ENCODE peak calls at places on chromosomes 2 and 18, in four cellular contexts. C is CD4-positive, CD25-positive, alpha-beta regulatory T cell; E is GM23248; W is ovary. H is an unnamed sample.

GRCh38 chr2:241763551-241764271 is 12.9 kb upstream of the GAL3ST2 start:
- DNase-seq in C (no peak), E (no peak), W (peak; percentile 3), H (no peak)

GRCh38 chr18:79614211-79615028 is 65.2 kb upstream of the CTDP1 start:
- DNase-seq in C (no peak), E (no peak), W (no peak), H (no peak)

GRCh38 chr2:216563646-216564045 is 65.0 kb downstream of the RPL37A start:
- DNase-seq in C (no peak), E (no peak), W (no peak), H (no peak)

GRCh38 chr2:56168163-56168562 is 15.6 kb upstream of the CCDC85A start:
- DNase-seq in C (no peak), E (peak; percentile 64), W (no peak), H (no peak)

GRCh38 chr2:240929364-240930095 is 23.4 kb downstream of the CROCC2 start:
- DNase-seq in C (no peak), E (no peak), W (peak; percentile 7), H (no peak)

GRCh38 chr2:163122257-163122656 is 283.7 kb upstream of the KCNH7 start:
- DNase-seq in C (no peak), E (no peak), W (no peak), H (no peak)

GRCh38 chr2:141519906-141520305 is 610.9 kb downstream of the LRP1B start:
- DNase-seq in C (no peak), E (no peak), W (no peak), H (no peak)

GRCh38 chr2:140808816-140809215 is 1322.0 kb downstream of the LRP1B start:
- DNase-seq in C (no peak), E (no peak), W (no peak), H (no peak)

GRCh38 chr2:178280261-178280852 is 86.0 kb downstream of the OSBPL6 start:
- DNase-seq in C (no peak), E (peak; percentile 60), W (no peak), H (peak; percentile 32)

GRCh38 chr2:18949871-18950597 is 360.7 kb upstream of the NT5C1B start:
- DNase-seq in C (no peak), E (peak; percentile 83), W (no peak), H (no peak)

GRCh38 chr2:202141319-202141947 is 68.4 kb downstream of the KIAA2012 start:
- DNase-seq in C (no peak), E (no peak), W (no peak), H (no peak)

GRCh38 chr2:190759749-190760213 is 110.9 kb downstream of the NAB1 start:
- DNase-seq in C (no peak), E (peak; percentile 84), W (no peak), H (no peak)

GRCh38 chr2:161379740-161380139 is 36.4 kb upstream of the TBR1 start:
- DNase-seq in C (no peak), E (no peak), W (no peak), H (no peak)

GRCh38 chr2:226971770-226972169 is 135.9 kb downstream of the RHBDD1 start:
- DNase-seq in C (no peak), E (no peak), W (no peak), H (no peak)

GRCh38 chr2:226973821-226974220 is 138.0 kb downstream of the RHBDD1 start:
- DNase-seq in C (no peak), E (no peak), W (no peak), H (no peak)

GRCh38 chr2:226969412-226969811 is 133.6 kb downstream of the RHBDD1 start:
- DNase-seq in C (no peak), E (peak; percentile 63), W (no peak), H (no peak)

GRCh38 chr2:226971029-226971584 is 135.3 kb downstream of the RHBDD1 start:
- DNase-seq in C (no peak), E (no peak), W (no peak), H (no peak)

DNA sequence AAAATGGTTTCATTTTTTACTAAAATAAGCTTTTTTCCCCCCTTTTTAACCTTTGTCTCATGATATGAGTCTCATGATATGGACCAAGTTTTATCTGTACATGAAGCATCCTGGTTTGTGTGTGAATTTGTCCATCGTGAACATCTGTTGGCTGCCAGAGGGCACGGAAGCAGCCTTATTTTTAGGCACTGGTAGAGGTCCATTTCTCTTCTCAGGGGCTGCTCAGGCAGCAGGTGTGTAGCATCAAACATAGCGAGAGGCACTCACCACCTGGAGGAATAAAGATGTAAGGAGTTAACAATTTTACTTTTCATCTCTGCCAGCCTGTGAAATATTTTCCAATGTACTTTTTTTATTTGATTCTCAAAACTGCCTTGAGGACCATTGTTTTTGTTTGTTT is 134.5 kb downstream of the RHBDD1 start:
- DNase-seq in C (no peak), E (peak; percentile 15), W (no peak), H (no peak)
- H3K27me3 ChIP-seq in C (no peaks in the 10 kb centered on the region), E (no peaks in the 10 kb centered on the region), W (no peaks in the 10 kb centered on the region), H (no peaks in the 10 kb centered on the region)

DNA sequence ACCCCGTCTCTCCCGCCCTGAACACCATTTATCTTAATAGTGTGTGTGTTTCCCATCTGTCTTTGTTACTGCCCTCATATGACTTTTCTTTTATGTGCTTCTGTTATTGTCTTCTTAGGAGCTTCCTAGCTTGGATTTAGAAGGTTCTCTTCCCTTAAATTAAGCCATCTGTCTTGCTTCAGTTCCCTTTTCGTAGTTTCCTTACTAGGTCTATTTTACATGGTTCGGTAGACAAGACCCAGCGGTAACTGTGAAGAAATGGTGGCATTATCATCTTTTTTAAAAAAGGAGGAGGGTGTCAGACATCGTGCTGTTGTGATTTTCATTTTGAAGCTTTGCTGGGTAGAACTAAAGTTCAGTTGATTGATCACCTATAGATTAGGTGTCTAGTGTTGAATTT is 10.3 kb downstream of the NCK2 start:
- DNase-seq in C (no peak), E (no peak), W (no peak), H (no peak)
- H3K27ac ChIP-seq in C (peak overlapping the region; percentile 72), E (no peak overlapping the region), W (no peak overlapping the region), H (peak overlapping the region; percentile 70)

GRCh38 chr2:157785200-157785599 is 90.9 kb downstream of the ACVR1 start:
- DNase-seq in C (no peak), E (peak; percentile 20), W (no peak), H (no peak)
- H3K27me3 ChIP-seq in C (no peaks in the 10 kb centered on the region), E (no peaks in the 10 kb centered on the region), W (no peaks in the 10 kb centered on the region), H (no peaks in the 10 kb centered on the region)

DNA sequence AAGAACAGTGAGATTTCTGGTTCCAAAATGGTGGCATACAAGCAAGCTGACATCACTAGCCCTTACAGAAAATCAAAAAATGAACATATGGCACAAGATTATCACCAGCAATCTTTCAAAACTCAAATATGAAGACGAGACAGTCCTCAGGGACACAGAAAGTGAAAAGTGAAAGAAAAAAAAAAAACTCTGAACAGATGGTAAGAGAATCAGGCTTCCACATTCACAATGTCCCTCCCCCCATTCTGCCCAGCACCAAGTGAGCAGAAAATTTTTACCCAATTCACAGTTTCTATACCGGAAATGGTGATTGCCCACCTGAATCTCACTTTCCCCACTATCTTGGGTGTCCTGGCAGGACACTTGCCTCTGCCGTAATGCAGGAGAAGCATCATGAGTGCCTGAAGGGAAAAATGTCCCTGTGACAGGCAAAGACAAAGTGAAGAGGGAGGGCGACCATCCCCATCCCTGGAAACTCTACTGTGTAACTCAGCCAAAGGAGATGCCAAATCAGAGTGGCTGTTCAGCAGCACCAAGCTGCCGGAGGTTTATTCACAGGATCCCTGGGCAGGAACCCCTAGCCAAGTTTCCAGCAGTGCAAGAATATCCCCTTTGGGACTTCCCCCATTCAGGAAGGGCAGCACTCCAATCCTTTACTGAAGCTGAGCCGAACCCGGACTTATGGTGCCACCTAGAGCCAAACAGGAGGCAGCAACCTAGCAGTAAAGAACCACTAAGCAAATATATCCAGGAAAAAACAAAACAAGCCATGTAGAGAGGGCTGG is 312.2 kb downstream of the LRATD1 start:
- DNase-seq in C (no peak), E (peak; percentile 47), W (no peak), H (no peak)
- H3K27ac ChIP-seq in C (no peak overlapping the region), E (no peak overlapping the region), W (no peak overlapping the region), H (no peak overlapping the region)

GRCh38 chr2:120342451-120342850 is 3.5 kb upstream of the INHBB start:
- DNase-seq in C (no peak), E (no peak), W (no peak), H (no peak)
- H3K27me3 ChIP-seq in C (peaks cover 14% of the 10 kb centered on the region), E (peaks cover 22% of the 10 kb centered on the region), W (no peaks in the 10 kb centered on the region), H (peaks cover 28% of the 10 kb centered on the region)

GRCh38 chr2:145066795-145067194 is 546.9 kb upstream of the ZEB2 start:
- DNase-seq in C (no peak), E (peak; percentile 28), W (no peak), H (no peak)

GRCh38 chr2:145066151-145066661 is 546.3 kb upstream of the ZEB2 start:
- DNase-seq in C (no peak), E (peak; percentile 44), W (no peak), H (no peak)

GRCh38 chr2:145064476-145064875 is 544.6 kb upstream of the ZEB2 start:
- DNase-seq in C (no peak), E (no peak), W (no peak), H (no peak)

GRCh38 chr2:145067631-145068030 is 547.7 kb upstream of the ZEB2 start:
- DNase-seq in C (no peak), E (no peak), W (no peak), H (no peak)

GRCh38 chr2:145065278-145065677 is 545.4 kb upstream of the ZEB2 start:
- DNase-seq in C (no peak), E (no peak), W (no peak), H (no peak)
- H3K27ac ChIP-seq in C (no peak overlapping the region), E (no peak overlapping the region), W (no peak overlapping the region), H (no peak overlapping the region)

DNA sequence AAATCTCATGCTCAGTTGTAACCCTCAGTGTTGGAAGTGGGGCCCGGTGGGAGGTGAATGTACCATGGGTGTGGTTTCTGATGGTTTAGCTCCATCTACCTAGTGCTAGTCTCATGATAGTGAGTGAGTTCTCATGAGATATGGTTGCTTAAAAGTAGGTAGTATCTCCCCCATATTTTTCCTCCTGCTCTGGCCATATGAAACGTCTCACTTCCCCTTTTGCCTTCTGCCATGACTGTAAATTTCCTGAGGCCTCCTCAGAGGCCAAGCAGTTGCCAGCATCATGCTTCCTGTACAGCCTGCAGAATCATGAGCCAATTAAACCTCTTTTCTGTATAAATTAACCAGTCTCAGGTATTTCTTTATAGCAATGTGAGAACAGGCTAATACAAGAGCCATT is 62.8 kb upstream of the RNF152 start:
- DNase-seq in C (no peak), E (no peak), W (no peak), H (no peak)
- H3K27me3 ChIP-seq in C (no peaks in the 10 kb centered on the region), E (no peaks in the 10 kb centered on the region), W (no peaks in the 10 kb centered on the region), H (no peaks in the 10 kb centered on the region)

GRCh38 chr2:218403810-218404209 is 4.1 kb downstream of the CTDSP1 start:
- DNase-seq in C (no peak), E (no peak), W (no peak), H (no peak)
- H3K27ac ChIP-seq in C (peak overlapping the region; percentile 14), E (no peak overlapping the region), W (no peak overlapping the region), H (no peak overlapping the region)

DNA sequence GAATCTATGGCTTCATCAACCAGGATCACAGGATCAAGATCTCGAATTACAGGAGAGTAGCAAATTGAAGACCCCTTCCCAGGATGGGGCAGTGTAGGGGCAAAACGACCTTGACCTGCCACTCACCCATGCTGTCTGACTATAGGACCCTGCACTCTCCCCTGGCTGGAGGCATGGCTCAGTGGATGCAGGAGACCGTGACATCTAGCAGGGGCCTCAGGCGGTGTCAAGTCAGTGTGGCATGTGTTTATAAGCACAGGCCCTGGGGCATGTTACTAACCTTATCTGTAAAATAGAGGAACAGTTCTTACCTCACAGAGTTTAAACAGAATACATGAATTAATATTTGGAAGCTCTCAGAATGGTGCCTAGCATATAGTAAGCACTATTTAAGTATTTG is 3.5 kb downstream of the HAAO start:
- DNase-seq in C (no peak), E (no peak), W (no peak), H (no peak)
- H3K27me3 ChIP-seq in C (peaks cover 11% of the 10 kb centered on the region), E (peaks cover 20% of the 10 kb centered on the region), W (no peaks in the 10 kb centered on the region), H (peaks cover 5% of the 10 kb centered on the region)

GRCh38 chr2:217906787-217907186 is 96.0 kb downstream of the TNS1 start:
- DNase-seq in C (no peak), E (peak; percentile 37), W (no peak), H (no peak)
- H3K27ac ChIP-seq in C (no peak overlapping the region), E (peak overlapping the region; percentile 34), W (peak overlapping the region; percentile 55), H (no peak overlapping the region)

H was measured in CD8-positive, alpha-beta T cell.